ENCODE peak calls at places on chromosome 3, in nine cellular contexts. V is activated CD8-positive, alpha-beta T cell treated with anti-CD3 and anti-CD28 coated beads for 36 hours; E is thoracic aorta; B is nephron progenitor cell; Y is WTC11; R is B cell; H is cardiac muscle cell; A is heart left ventricle; C is fibroblast of lung. G is an unnamed sample.

GRCh38 chr3:15063238-15063637 is 1.9 kb downstream of the MRPS25 start:
- DNase-seq in V (no peak), E (no peak), B (no peak), Y (no peak), R (no peak), H (no peak), A (peak; percentile 37), C (no peak), G (no peak)

GRCh38 chr3:70308760-70309159 is 3.7 kb downstream of the MDFIC2 start:
- DNase-seq in V (peak; percentile 2), E (no peak), B (peak; percentile 15), Y (peak; percentile 16), R (no peak), H (peak; percentile 12), A (no peak), C (peak; percentile 4), G (no peak)

GRCh38 chr3:40980467-40980866 is 218.8 kb upstream of the CTNNB1 start:
- DNase-seq in V (peak; percentile 55), E (no peak), B (no peak), Y (no peak), R (no peak), H (no peak), A (no peak), C (no peak), G (no peak)

GRCh38 chr3:53027254-53027844 is 18.5 kb downstream of the SFMBT1 start:
- DNase-seq in V (no peak), E (no peak), B (no peak), Y (no peak), R (no peak), H (no peak), A (peak; percentile 40), C (no peak), G (no peak)

GRCh38 chr3:15361494-15362214 is 29.3 kb upstream of the SH3BP5 start:
- DNase-seq in V (peak; percentile 81), E (no peak), B (peak; percentile 8), Y (peak; percentile 14), R (peak; percentile 54), H (peak; percentile 17), A (no peak), C (peak; percentile 88), G (peak; percentile 80)

GRCh38 chr3:67875338-67875737 is 220.9 kb upstream of the SUCLG2 start:
- DNase-seq in V (no peak), E (no peak), B (no peak), Y (no peak), R (no peak), H (no peak), A (no peak), C (no peak), G (no peak)

GRCh38 chr3:133937061-133937686 is 41.5 kb upstream of the RAB6B start:
- DNase-seq in V (no peak), E (no peak), B (no peak), Y (no peak), R (no peak), H (no peak), A (no peak), C (no peak), G (no peak)

GRCh38 chr3:101377796-101378195 is 57.4 kb upstream of the IMPG2 start:
- DNase-seq in V (no peak), E (no peak), B (no peak), Y (no peak), R (no peak), H (peak; percentile 33), A (no peak), C (peak; percentile 66), G (no peak)

GRCh38 chr3:69774029-69774428 is 34.8 kb downstream of the MITF start:
- DNase-seq in V (no peak), E (peak; percentile 37), B (no peak), Y (no peak), R (no peak), H (no peak), A (peak; percentile 78), C (no peak), G (no peak)

GRCh38 chr3:63343674-63344073 is 65.6 kb downstream of the SYNPR start:
- DNase-seq in V (peak; percentile 70), E (peak; percentile 4), B (no peak), Y (peak; percentile 50), R (no peak), H (peak; percentile 99), A (peak; percentile 78), C (peak; percentile 99), G (no peak)

GRCh38 chr3:10417849-10418248 is 87.5 kb downstream of the ATP2B2 start:
- DNase-seq in V (peak; percentile 27), E (no peak), B (no peak), Y (no peak), R (no peak), H (peak; percentile 34), A (no peak), C (peak; percentile 33), G (peak; percentile 57)

DNA sequence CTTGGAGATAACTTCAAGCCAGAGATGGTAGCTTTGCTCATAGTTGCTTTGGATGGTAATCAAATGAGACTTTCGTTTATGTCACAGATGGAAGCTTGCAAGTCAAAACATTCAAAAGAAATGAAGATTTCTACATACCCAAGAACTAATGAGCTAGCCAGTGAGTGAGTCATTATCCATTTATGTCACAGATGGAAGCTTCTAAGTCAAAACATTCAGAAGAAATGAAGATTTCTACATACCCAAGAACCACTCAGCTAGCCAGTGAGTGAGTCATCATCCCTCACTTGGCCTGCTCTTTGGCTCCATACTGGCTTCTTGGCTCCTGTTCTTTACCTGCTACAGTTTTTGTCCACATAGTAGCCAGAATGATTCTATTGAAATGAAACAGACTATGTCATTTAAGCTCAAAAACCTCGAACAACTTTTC is 559.8 kb upstream of the CBLB start:
- DNase-seq in V (peak; percentile 64), E (no peak), B (no peak), Y (no peak), R (no peak), H (peak; percentile 97), A (no peak), C (peak; percentile 100), G (no peak)
- TF ChIP-seq CTCF in V (no peak), E (no peak), B (no peak), Y (no peak), R (no peak), H (no peak), A (no peak), C (no peak), G (no peak)

GRCh38 chr3:125582707-125583106 is 12.6 kb downstream of the OSBPL11 start:
- DNase-seq in V (no peak), E (no peak), B (no peak), Y (no peak), R (no peak), H (peak; percentile 18), A (no peak), C (no peak), G (peak; percentile 32)
- TF ChIP-seq CTCF in V (peak; percentile 37), E (no peak), B (no peak), Y (no peak), R (no peak), H (no peak), A (no peak), C (no peak), G (peak; percentile 25)

DNA sequence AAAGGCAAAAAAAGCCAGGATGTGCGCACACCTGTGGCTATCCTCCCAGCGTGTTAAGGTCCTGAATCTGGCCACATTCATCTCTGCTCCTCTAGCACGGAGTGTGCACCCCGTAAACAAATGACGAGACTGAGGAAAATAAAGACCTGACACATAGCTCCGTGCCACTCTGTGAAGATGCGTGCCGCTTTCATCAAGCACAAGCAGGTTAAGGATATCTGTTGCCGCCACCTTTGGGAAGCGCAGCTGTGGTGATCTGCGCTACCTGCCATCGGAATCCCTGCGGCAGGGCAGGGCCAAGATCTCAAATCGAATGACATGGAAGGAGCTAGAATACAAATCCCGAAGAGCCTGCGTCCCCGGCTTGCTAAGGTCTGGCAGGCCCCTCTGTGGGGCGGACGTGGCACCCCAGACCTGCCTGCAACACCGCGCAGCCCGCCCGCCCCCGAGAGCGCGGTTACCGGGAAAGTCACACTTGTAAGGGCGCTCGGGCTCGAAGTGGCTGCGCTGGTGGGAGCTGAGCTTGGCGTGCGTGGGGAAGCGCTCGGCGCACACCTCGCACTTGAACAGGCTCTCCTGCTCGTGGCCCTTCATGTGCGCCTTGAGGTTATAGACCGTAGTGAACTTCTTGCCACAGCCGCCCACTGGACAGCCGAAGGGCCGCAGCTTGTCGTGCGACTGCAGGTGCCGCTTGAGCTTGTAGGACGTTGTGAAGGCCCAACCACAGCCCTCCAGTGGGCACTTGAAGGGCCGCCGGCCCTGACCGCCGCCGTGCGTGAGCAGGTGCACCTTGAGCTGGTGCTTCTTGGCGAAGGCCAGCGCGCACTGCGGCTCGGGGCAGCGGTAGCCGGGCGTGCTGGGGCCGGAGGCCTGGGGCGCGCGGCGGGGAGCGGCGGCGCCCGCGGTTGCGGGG is 937 bp downstream of the ZXDC start:
- DNase-seq in V (peak; percentile 61), E (no peak), B (peak; percentile 54), Y (peak; percentile 42), R (peak; percentile 52), H (peak; percentile 53), A (peak; percentile 66), C (peak; percentile 53), G (peak; percentile 68)
- TF ChIP-seq CTCF in V (no peak), E (no peak), B (no peak), Y (no peak), R (no peak), H (no peak), A (no peak), C (no peak), G (no peak)

GRCh38 chr3:19688767-19689166 is 245.2 kb downstream of the EFHB start:
- DNase-seq in V (no peak), E (no peak), B (no peak), Y (no peak), R (no peak), H (no peak), A (no peak), C (no peak), G (no peak)
- TF ChIP-seq CTCF in V (no peak), E (no peak), B (no peak), Y (peak; percentile 36), R (no peak), H (no peak), A (no peak), C (no peak), G (peak; percentile 13)

GRCh38 chr3:48563382-48563918 is at the start of gene UCN2:
- DNase-seq in V (no peak), E (no peak), B (no peak), Y (no peak), R (no peak), H (peak; percentile 57), A (no peak), C (peak; percentile 28), G (no peak)
- TF ChIP-seq CTCF in V (no peak), E (no peak), B (no peak), Y (no peak), R (no peak), H (peak; percentile 33), A (no peak), C (no peak), G (no peak)